ENCODE peak calls at places on chromosomes 11 and 22, in nine cellular contexts. D, X, T, N, W, E, K, M and J are unnamed samples.

GRCh38 chr22:19719488-19720021 is 3.8 kb upstream of the GP1BB start:
- DNase-seq in M (no peak), D (no peak), N (no peak), T (no peak), X (no peak), E (no peak), W (no peak), K (no peak), J (no peak)

GRCh38 chr22:50247748-50248147 is 2.9 kb upstream of the TUBGCP6 start:
- DNase-seq in X (peak; percentile 56), N (no peak), D (no peak), T (no peak), M (peak; percentile 75), W (no peak), E (peak; percentile 46), K (peak; percentile 60), J (no peak)

GRCh38 chr11:119572481-119573424 is 149.8 kb upstream of the THY1 start:
- DNase-seq in T (no peak), K (no peak), M (no peak), X (no peak), E (peak; percentile 82), D (no peak), N (no peak), W (no peak), J (no peak)

GRCh38 chr11:9092846-9093778 is 1.7 kb upstream of the SCUBE2 start:
- DNase-seq in T (no peak), X (peak; percentile 6), E (peak; percentile 24), N (peak; percentile 34), M (no peak), K (no peak), D (no peak), W (peak; percentile 27), J (no peak)

GRCh38 chr22:47168441-47168840 is 406.0 kb downstream of the TBC1D22A start:
- DNase-seq in K (no peak), E (no peak), D (no peak), N (no peak), T (no peak), M (no peak), W (no peak), X (no peak), J (no peak)

GRCh38 chr11:105298630-105299029 is 159.1 kb upstream of the CARD18 start:
- DNase-seq in X (peak; percentile 20), M (peak; percentile 12), T (no peak), K (no peak), N (no peak), D (no peak), W (no peak), E (peak; percentile 44), J (no peak)

GRCh38 chr11:17790453-17790852 is 55.9 kb downstream of the KCNC1 start:
- DNase-seq in D (peak; percentile 63), W (no peak), M (peak; percentile 46), K (no peak), X (peak; percentile 54), N (no peak), E (peak; percentile 95), T (no peak), J (no peak)

GRCh38 chr22:49124588-49124987 is 703.1 kb downstream of the BRD1 start:
- DNase-seq in D (no peak), N (no peak), M (no peak), K (no peak), W (no peak), X (no peak), T (no peak), E (no peak), J (no peak)

GRCh38 chr11:128182844-128183243 is 404.5 kb downstream of the ETS1 start:
- DNase-seq in N (no peak), X (no peak), W (no peak), T (no peak), D (no peak), E (no peak), K (no peak), M (peak; percentile 36), J (no peak)

GRCh38 chr11:17613428-17613962 is 66.4 kb downstream of the OTOG start:
- DNase-seq in E (no peak), D (no peak), M (no peak), X (no peak), T (no peak), K (no peak), N (no peak), W (no peak), J (no peak)

GRCh38 chr11:69123593-69124545 is 31.9 kb upstream of the SMIM38 start:
- DNase-seq in E (no peak), M (no peak), W (no peak), N (no peak), K (no peak), D (no peak), X (no peak), T (no peak), J (no peak)

GRCh38 chr11:9169595-9170295 is 78.3 kb upstream of the SCUBE2 start:
- DNase-seq in D (no peak), W (no peak), T (no peak), X (no peak), M (no peak), K (no peak), E (peak; percentile 52), N (peak; percentile 33), J (no peak)

GRCh38 chr11:9815486-9816136 is 151.7 kb downstream of the SWAP70 start:
- DNase-seq in K (no peak), X (peak; percentile 81), M (peak; percentile 79), N (no peak), E (peak; percentile 93), W (no peak), T (no peak), D (peak; percentile 29), J (peak; percentile 61)

GRCh38 chr22:41745968-41746367 is 46.7 kb downstream of the MEI1 start:
- DNase-seq in W (no peak), E (no peak), X (no peak), M (no peak), T (no peak), D (no peak), K (no peak), N (no peak), J (no peak)

GRCh38 chr22:41746563-41747400 is 47.5 kb downstream of the MEI1 start:
- DNase-seq in E (peak; percentile 82), D (peak; percentile 44), K (peak; percentile 80), M (peak; percentile 80), N (peak; percentile 56), X (peak; percentile 86), W (peak; percentile 60), T (peak; percentile 38), J (peak; percentile 24)

GRCh38 chr22:41739576-41739975 is 40.3 kb downstream of the MEI1 start:
- DNase-seq in N (no peak), K (no peak), W (no peak), X (no peak), M (no peak), T (no peak), D (no peak), E (no peak), J (no peak)

GRCh38 chr22:41742918-41743317 is 43.6 kb downstream of the MEI1 start:
- DNase-seq in K (no peak), E (no peak), N (no peak), T (no peak), X (no peak), D (no peak), M (no peak), W (no peak), J (no peak)
- TF ChIP-seq CTCF in K (no peak), E (no peak), N (no peak), T (no peak), X (no peak), D (no peak), M (no peak), W (no peak), J (no peak)

GRCh38 chr11:64714664-64715063 is 8.3 kb downstream of the NRXN2 start:
- DNase-seq in X (no peak), D (no peak), W (no peak), T (no peak), E (no peak), M (no peak), N (no peak), K (no peak), J (no peak)

GRCh38 chr11:64711944-64712306 is 11.1 kb downstream of the NRXN2 start:
- DNase-seq in E (no peak), M (no peak), K (no peak), X (no peak), N (no peak), T (no peak), D (no peak), W (no peak), J (no peak)

GRCh38 chr11:64712430-64713030 is 10.5 kb downstream of the NRXN2 start:
- DNase-seq in T (no peak), N (no peak), X (no peak), D (no peak), E (no peak), W (no peak), K (no peak), M (no peak), J (no peak)

GRCh38 chr11:64713031-64713780 is 9.8 kb downstream of the NRXN2 start:
- DNase-seq in M (no peak), K (peak; percentile 50), D (no peak), T (no peak), E (peak; percentile 17), N (peak; percentile 62), W (no peak), X (peak; percentile 14), J (no peak)

GRCh38 chr11:64713781-64714363 is 9.1 kb downstream of the NRXN2 start:
- DNase-seq in K (no peak), M (no peak), E (no peak), D (no peak), N (no peak), T (no peak), X (no peak), W (no peak), J (no peak)
- TF ChIP-seq CTCF in K (no peak), M (no peak), E (no peak), D (no peak), N (no peak), T (no peak), X (no peak), W (no peak), J (no peak)

DNA sequence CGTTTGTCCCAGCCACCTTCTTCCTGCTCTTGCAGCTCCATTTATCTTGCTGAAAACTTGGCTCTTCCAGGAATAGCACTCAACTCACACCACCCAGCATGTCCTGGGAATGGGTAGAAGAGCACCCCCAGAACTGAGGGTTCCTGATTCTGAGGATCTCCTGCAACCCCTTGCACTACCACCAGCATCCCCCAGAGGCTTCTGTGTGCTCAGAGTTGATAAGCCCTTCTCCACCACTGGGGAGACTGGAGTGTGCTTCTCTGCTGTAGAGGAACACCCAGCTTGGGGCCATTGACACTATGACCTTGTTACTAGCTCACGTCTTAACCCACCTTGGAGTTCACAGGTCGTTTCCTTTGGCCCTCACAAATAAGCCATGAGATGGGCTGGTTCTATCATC is 121.0 kb downstream of the GRIK4 start:
- DNase-seq in M (no peak), D (no peak), T (no peak), W (no peak), K (no peak), N (peak; percentile 64), X (no peak), E (no peak), J (no peak)
- TF ChIP-seq CTCF in M (peak; percentile 52), D (peak; percentile 28), T (peak; percentile 7), W (no peak), K (peak; percentile 27), N (peak; percentile 21), X (peak; percentile 30), E (no peak), J (peak; percentile 41)

GRCh38 chr11:2878782-2879181 is 6.8 kb downstream of the CDKN1C start:
- DNase-seq in E (no peak), M (no peak), K (no peak), N (no peak), D (no peak), W (no peak), T (no peak), X (no peak), J (no peak)
- TF ChIP-seq CTCF in E (no peak), M (no peak), K (no peak), N (no peak), D (no peak), W (no peak), T (no peak), X (no peak), J (no peak)